ENCODE peak calls at places on chromosomes 13 and 19, in five cellular contexts. E, X, T, G and D are unnamed samples.
A peak's percentile ranks its signal among the peaks of the same experiment; 100 is the strongest.

GRCh38 chr13:98976338-98976737 is 1.5 kb downstream of the DOCK9 start:
- DNase-seq in E (no peak), X (no peak), T (no peak), G (no peak), D (no peak)

GRCh38 chr19:2271516-2272103 is 10.4 kb downstream of the PEAK3 start:
- DNase-seq in E (no peak), X (peak; percentile 67), T (no peak), G (peak; percentile 34), D (no peak)

GRCh38 chr13:35983206-35983605 is 148.0 kb downstream of the DCLK1 start:
- DNase-seq in E (no peak), X (no peak), T (no peak), G (no peak), D (no peak)

GRCh38 chr19:3507371-3508120 is 1.4 kb downstream of the FZR1 start:
- DNase-seq in E (peak; percentile 22), X (no peak), T (no peak), G (peak; percentile 79), D (no peak)

GRCh38 chr19:46205183-46205984 is 24.2 kb upstream of the IGFL1 start:
- DNase-seq in E (no peak), X (no peak), T (no peak), G (no peak), D (no peak)

GRCh38 chr19:57111329-57111644 is 8.5 kb upstream of the USP29 start:
- DNase-seq in E (no peak), X (no peak), T (no peak), G (no peak), D (no peak)

GRCh38 chr19:37362733-37363132 is 8.2 kb upstream of the ZNF527 start:
- DNase-seq in E (no peak), X (no peak), T (no peak), G (peak; percentile 79), D (no peak)

GRCh38 chr19:6522712-6523111 is 8.1 kb upstream of the TNFSF9 start:
- DNase-seq in E (no peak), X (no peak), T (no peak), G (no peak), D (no peak)

GRCh38 chr19:32976223-32976805 is 4.3 kb downstream of the FAAP24 start:
- DNase-seq in E (peak; percentile 72), X (peak; percentile 71), T (no peak), G (peak; percentile 60), D (no peak)

GRCh38 chr19:37716140-37716539 is 3.4 kb downstream of the ZNF607 start:
- DNase-seq in E (no peak), X (no peak), T (no peak), G (no peak), D (no peak)

GRCh38 chr19:39413269-39413902 is 917 bp downstream of the PLEKHG2 start:
- DNase-seq in E (peak; percentile 39), X (peak; percentile 73), T (no peak), G (no peak), D (peak; percentile 74)

GRCh38 chr13:24842533-24843278 is 78.7 kb downstream of the RNF17 start:
- DNase-seq in E (no peak), X (no peak), T (no peak), G (no peak), D (no peak)

GRCh38 chr19:56725829-56726424 is 54.4 kb upstream of the ZNF835 start:
- DNase-seq in E (no peak), X (no peak), T (no peak), G (no peak), D (no peak)

GRCh38 chr19:4191044-4191443 is 8.6 kb downstream of the ANKRD24 start:
- DNase-seq in E (no peak), X (no peak), T (no peak), G (no peak), D (no peak)

GRCh38 chr19:10861118-10861651 is 10.2 kb upstream of the CARM1 start:
- DNase-seq in E (no peak), X (no peak), T (no peak), G (peak; percentile 75), D (no peak)

GRCh38 chr13:65841156-65841555 is 1389.0 kb downstream of the PCDH9 start:
- DNase-seq in E (no peak), X (no peak), T (no peak), G (no peak), D (no peak)

GRCh38 chr19:53892981-53893325 is 11.0 kb downstream of the PRKCG start:
- DNase-seq in E (no peak), X (no peak), T (no peak), G (peak; percentile 69), D (no peak)

GRCh38 chr13:37409756-37410155 is 188.8 kb downstream of the POSTN start:
- DNase-seq in E (no peak), X (no peak), T (no peak), G (no peak), D (no peak)

GRCh38 chr19:36256853-36257511 is 42.1 kb downstream of the ZNF146 start:
- DNase-seq in E (no peak), X (no peak), T (no peak), G (no peak), D (no peak)

GRCh38 chr19:52897149-52897935 is at the start of gene ZNF320:
- DNase-seq in E (peak; percentile 93), X (peak; percentile 97), T (peak; percentile 71), G (peak; percentile 98), D (peak; percentile 93)

GRCh38 chr13:80334582-80335260 is 6.2 kb downstream of the SPRY2 start:
- DNase-seq in E (no peak), X (no peak), T (no peak), G (no peak), D (no peak)

GRCh38 chr19:19955208-19955607 is 54.5 kb downstream of the ZNF93 start:
- DNase-seq in E (no peak), X (no peak), T (no peak), G (no peak), D (no peak)

GRCh38 chr19:8592231-8593009 is 15.2 kb upstream of the MYO1F start:
- DNase-seq in E (peak; percentile 77), X (peak; percentile 95), T (peak; percentile 90), G (peak; percentile 100), D (peak; percentile 99)

GRCh38 chr19:1279782-1280341 is 4.5 kb downstream of the FAM174C start:
- DNase-seq in E (peak; percentile 72), X (peak; percentile 82), T (peak; percentile 73), G (peak; percentile 89), D (peak; percentile 66)

GRCh38 chr19:41031926-41032325 is 40.8 kb downstream of the CYP2B6 start:
- DNase-seq in E (no peak), X (no peak), T (no peak), G (no peak), D (no peak)

GRCh38 chr19:29390742-29391141 is 135.1 kb upstream of the VSTM2B start:
- DNase-seq in E (no peak), X (no peak), T (no peak), G (no peak), D (no peak)

GRCh38 chr19:29395712-29396414 is 129.9 kb upstream of the VSTM2B start:
- DNase-seq in E (no peak), X (no peak), T (no peak), G (no peak), D (no peak)

GRCh38 chr19:29397748-29398147 is 128.0 kb upstream of the VSTM2B start:
- DNase-seq in E (no peak), X (no peak), T (no peak), G (no peak), D (no peak)

GRCh38 chr19:29396925-29397324 is 128.9 kb upstream of the VSTM2B start:
- DNase-seq in E (no peak), X (no peak), T (no peak), G (no peak), D (no peak)

GRCh38 chr19:29393915-29394460 is 131.8 kb upstream of the VSTM2B start:
- DNase-seq in E (no peak), X (no peak), T (no peak), G (no peak), D (no peak)
- TF ChIP-seq CTCF in E (no peak), X (no peak), T (no peak), G (peak; percentile 50), D (no peak)

GRCh38 chr13:26058704-26059103 is 6.9 kb upstream of the SHISA2 start:
- DNase-seq in E (no peak), X (no peak), T (no peak), G (no peak), D (no peak)

GRCh38 chr13:26061947-26062346 is 10.1 kb upstream of the SHISA2 start:
- DNase-seq in E (no peak), X (no peak), T (peak; percentile 23), G (no peak), D (no peak)

GRCh38 chr13:26060366-26060765 is 8.6 kb upstream of the SHISA2 start:
- DNase-seq in E (no peak), X (no peak), T (no peak), G (no peak), D (no peak)

GRCh38 chr13:26067601-26068000 is 15.8 kb upstream of the SHISA2 start:
- DNase-seq in E (no peak), X (no peak), T (no peak), G (no peak), D (no peak)

DNA sequence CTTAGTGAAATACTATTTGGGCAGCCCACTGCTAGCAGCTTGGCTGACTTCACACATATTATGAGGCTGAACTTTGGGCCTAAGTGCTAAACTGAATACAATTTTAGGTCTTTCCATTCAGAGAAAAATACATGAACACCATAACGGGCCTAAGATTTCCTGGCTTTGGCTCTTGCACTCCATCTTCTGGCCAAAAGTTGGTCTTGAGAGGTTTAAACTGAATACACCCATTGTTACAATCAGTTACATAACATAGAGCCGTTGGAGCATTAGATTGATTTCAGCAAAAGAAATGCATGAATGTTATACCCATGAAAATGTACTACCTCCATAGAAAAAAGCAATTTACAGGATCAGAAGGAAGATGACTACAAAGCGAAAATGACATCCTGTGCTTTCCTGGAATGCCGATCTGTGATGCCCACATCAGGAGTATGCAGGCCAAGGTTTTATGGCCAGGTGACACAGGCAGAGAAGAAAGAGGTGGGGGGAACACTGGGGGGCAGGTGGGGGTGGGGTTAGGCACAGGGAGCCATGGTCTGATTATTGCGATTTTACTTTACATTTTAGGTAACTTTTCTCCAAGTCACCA is 11.1 kb upstream of the SHISA2 start:
- DNase-seq in E (peak; percentile 43), X (no peak), T (no peak), G (no peak), D (no peak)
- TF ChIP-seq CTCF in E (peak; percentile 72), X (peak; percentile 72), T (peak; percentile 74), G (peak; percentile 87), D (peak; percentile 46)

DNA sequence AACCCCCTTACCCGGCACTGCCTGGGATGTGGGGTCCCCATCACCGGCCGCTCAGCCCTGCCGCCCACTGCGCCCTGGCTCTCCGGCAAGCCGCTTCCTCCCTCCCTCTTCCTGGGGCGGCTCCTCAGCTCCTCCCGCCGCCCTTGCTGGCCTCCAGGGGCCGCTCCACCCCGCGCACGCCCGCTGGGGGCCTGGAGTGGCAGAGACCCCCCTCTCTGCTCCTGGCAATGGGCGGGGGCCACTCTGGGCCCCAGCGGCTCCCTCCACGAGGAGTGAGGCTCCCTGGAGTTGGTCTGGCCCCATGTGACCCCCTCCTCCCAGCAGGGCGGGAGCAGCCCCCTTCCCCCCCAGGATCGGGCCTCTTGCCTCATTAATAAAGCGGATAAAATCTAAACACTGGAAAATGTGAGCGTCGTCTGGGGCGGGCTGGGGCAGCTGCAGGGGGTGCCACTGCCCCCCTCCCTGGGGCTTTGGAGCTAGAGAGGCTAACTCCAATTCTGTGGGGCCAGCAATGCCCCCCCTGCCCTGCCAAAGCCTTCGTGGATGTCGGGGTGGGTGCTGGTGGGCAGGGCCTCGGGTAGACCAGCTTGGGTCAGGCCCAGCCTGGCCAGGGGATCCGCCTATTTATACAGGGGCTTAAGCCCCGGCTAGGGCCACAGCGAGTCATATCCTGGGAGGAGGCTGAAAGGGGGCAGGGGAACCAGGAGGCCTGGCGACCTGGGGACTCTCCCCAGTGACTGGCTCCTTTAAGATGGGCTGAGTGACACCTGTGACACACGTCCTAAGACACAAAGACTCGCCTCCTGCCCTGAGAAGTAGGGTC is at the start of gene PTGER1:
- DNase-seq in E (no peak), X (no peak), T (no peak), G (peak; percentile 69), D (no peak)
- TF ChIP-seq CTCF in E (peak; percentile 40), X (no peak), T (peak; percentile 53), G (peak; percentile 64), D (no peak)

GRCh38 chr13:41302743-41303142 is 8.3 kb upstream of the NAA16 start:
- DNase-seq in E (no peak), X (no peak), T (no peak), G (no peak), D (no peak)
- TF ChIP-seq CTCF in E (no peak), X (no peak), T (no peak), G (no peak), D (no peak)